ENCODE peak calls at places on chromosomes 1 and 21, in nine cellular contexts. H, L, W, B, E, Q, O, J and Y are unnamed samples.

GRCh38 chr1:188689542-188689941 is 1788.1 kb downstream of the BRINP3 start:
- DNase-seq in H (no peak), L (no peak), W (no peak), B (no peak), E (no peak), Q (no peak), O (no peak), J (no peak), Y (no peak)

GRCh38 chr1:196142111-196142510 is 466.1 kb downstream of the KCNT2 start:
- DNase-seq in H (no peak), L (no peak), W (no peak), B (no peak), E (no peak), Q (no peak), O (no peak), J (no peak), Y (no peak)

GRCh38 chr1:36737767-36738166 is 255.1 kb upstream of the CSF3R start:
- DNase-seq in H (no peak), L (peak), W (peak), B (peak), E (no peak), Q (no peak), O (no peak), J (no peak), Y (no peak)

GRCh38 chr1:201516511-201517127 is 9.7 kb upstream of the CSRP1 start:
- DNase-seq in H (no peak), L (no peak), W (no peak), B (no peak), E (no peak), Q (no peak), O (no peak), J (no peak), Y (no peak)

GRCh38 chr1:26597629-26598039 is 68.1 kb downstream of the RPS6KA1 start:
- DNase-seq in H (no peak), L (no peak), W (no peak), B (no peak), E (peak), Q (peak), O (no peak), J (no peak), Y (no peak)

GRCh38 chr1:6794164-6794563 is 8.9 kb downstream of the CAMTA1 start:
- DNase-seq in H (no peak), L (no peak), W (no peak), B (no peak), E (peak), Q (peak), O (no peak), J (no peak), Y (peak)

GRCh38 chr1:2912424-2912823 is 108.8 kb upstream of the ACTRT2 start:
- DNase-seq in H (no peak), L (no peak), W (no peak), B (no peak), E (no peak), Q (no peak), O (no peak), J (no peak), Y (no peak)

GRCh38 chr1:206719169-206719839 is 34.6 kb downstream of the MAPKAPK2 start:
- DNase-seq in H (no peak), L (no peak), W (peak), B (no peak), E (no peak), Q (no peak), O (no peak), J (no peak), Y (no peak)

GRCh38 chr1:88892146-88892877 is 945 bp upstream of the GTF2B start:
- DNase-seq in H (no peak), L (no peak), W (no peak), B (no peak), E (peak), Q (peak), O (no peak), J (peak), Y (no peak)

GRCh38 chr21:26845750-26846035 is 484 bp upstream of the ADAMTS1 start:
- DNase-seq in H (no peak), L (no peak), W (no peak), B (no peak), E (no peak), Q (no peak), O (no peak), J (no peak), Y (no peak)

GRCh38 chr21:26845066-26845749 is at the start of gene ADAMTS1:
- DNase-seq in H (peak), L (no peak), W (peak), B (peak), E (peak), Q (peak), O (peak), J (peak), Y (peak)

GRCh38 chr21:26847951-26848350 is 2.7 kb upstream of the ADAMTS1 start:
- DNase-seq in H (no peak), L (no peak), W (no peak), B (no peak), E (no peak), Q (no peak), O (no peak), J (no peak), Y (no peak)

GRCh38 chr21:26844258-26845065 is 747 bp downstream of the ADAMTS1 start:
- DNase-seq in H (no peak), L (no peak), W (peak), B (peak), E (peak), Q (no peak), O (peak), J (peak), Y (no peak)

DNA sequence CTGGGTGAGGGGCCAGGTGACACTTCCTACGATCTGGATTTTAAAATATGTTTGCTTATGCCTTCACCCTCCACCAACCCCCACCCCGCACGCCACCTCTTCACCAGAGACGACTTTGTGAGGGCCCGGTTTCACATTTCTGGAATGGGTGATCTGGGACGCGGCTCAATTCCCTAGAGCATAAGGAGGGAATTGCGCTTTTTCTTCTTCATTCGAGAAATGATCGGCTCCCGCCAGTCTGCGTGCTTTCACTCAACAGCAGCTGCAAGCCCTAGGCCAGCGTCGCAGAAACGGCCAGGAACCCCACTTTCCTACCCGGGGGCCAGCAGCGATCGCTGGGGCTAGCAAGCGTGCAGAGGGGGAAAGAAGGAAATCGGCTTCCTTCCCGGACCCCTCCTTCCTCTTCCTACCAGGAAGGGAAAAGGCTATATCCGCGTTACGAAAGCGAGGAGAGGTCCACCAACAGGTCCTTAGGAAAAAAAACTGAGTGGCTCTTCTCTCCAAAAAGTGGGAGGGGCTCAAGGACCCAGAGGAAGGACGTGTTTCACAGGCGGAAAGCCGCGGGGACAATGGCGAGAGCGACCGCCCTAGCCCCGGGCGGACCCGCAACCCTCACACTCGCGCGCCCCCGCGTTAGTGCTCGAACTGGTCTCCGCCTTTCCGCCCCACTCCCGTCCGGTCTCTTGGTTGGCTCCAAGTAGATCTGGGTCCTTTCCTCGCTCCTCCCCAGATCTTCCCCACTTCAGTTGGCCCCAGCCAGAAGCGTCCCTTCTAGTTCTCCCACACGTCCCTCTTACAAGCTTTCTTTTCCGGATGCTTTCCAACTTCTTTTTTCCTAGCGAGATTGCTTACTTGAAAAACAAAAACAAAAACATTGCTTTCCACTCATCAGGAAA is 1.1 kb upstream of the ADAMTS1 start:
- DNase-seq in H (peak), L (no peak), W (peak), B (peak), E (peak), Q (no peak), O (peak), J (peak), Y (no peak)
- H3K4me3 ChIP-seq in H (peak), L (no peak), W (peak), B (peak), E (peak), Q (peak), O (peak), J (peak), Y (peak)

GRCh38 chr21:42864286-42864685 is 15.1 kb downstream of the WDR4 start:
- DNase-seq in H (no peak), L (no peak), W (no peak), B (no peak), E (no peak), Q (no peak), O (peak), J (no peak), Y (no peak)
- H3K27ac ChIP-seq in H (no peak), L (no peak), W (no peak), B (no peak), E (no peak), Q (no peak), O (no peak), J (no peak), Y (no peak)

GRCh38 chr1:19390166-19390850 is 78.2 kb downstream of the SLC66A1 start:
- DNase-seq in H (no peak), L (no peak), W (no peak), B (no peak), E (no peak), Q (no peak), O (peak), J (no peak), Y (no peak)
- H3K4me3 ChIP-seq in H (no peak), L (no peak), W (peak), B (no peak), E (no peak), Q (no peak), O (peak), J (no peak), Y (peak)

GRCh38 chr1:42735056-42735455 is 5.0 kb downstream of the CLDN19 start:
- DNase-seq in H (no peak), L (no peak), W (no peak), B (no peak), E (no peak), Q (no peak), O (no peak), J (no peak), Y (no peak)

GRCh38 chr1:42737257-42737656 is 2.8 kb downstream of the CLDN19 start:
- DNase-seq in H (peak), L (no peak), W (no peak), B (no peak), E (no peak), Q (no peak), O (peak), J (peak), Y (no peak)

GRCh38 chr1:42735477-42736105 is 4.4 kb downstream of the CLDN19 start:
- DNase-seq in H (peak), L (no peak), W (no peak), B (no peak), E (no peak), Q (no peak), O (no peak), J (no peak), Y (no peak)

GRCh38 chr1:42736571-42737200 is 3.4 kb downstream of the CLDN19 start:
- DNase-seq in H (no peak), L (no peak), W (no peak), B (no peak), E (no peak), Q (no peak), O (no peak), J (no peak), Y (no peak)

DNA sequence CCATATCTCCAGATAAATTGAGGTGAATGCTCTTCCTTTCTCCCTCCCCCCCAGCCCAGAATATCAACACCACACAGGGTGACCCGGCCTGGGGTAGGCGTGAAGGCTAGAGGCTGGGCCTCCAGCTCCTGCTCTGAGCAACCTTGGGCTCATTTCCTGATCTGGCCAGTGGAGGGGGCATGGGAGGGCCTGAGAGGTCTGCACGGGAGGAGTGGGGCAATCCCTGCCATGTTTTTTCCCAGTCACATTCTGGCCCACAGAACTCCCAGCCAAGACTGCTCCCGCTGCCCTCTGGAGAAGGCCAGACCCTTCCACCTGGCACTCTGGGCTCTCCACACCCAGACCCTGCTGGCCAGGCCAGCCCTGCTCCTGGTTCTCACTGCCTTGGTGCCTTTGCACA is 3.9 kb downstream of the CLDN19 start:
- DNase-seq in H (peak), L (peak), W (no peak), B (no peak), E (peak), Q (peak), O (no peak), J (no peak), Y (no peak)
- H3K27ac ChIP-seq in H (peak), L (no peak), W (no peak), B (no peak), E (no peak), Q (no peak), O (no peak), J (no peak), Y (no peak)

GRCh38 chr1:198846506-198847010 is 207.7 kb downstream of the PTPRC start:
- DNase-seq in H (no peak), L (no peak), W (no peak), B (no peak), E (peak), Q (no peak), O (no peak), J (no peak), Y (no peak)

GRCh38 chr1:198849108-198849507 is 210.3 kb downstream of the PTPRC start:
- DNase-seq in H (no peak), L (peak), W (no peak), B (no peak), E (no peak), Q (no peak), O (no peak), J (no peak), Y (no peak)

GRCh38 chr1:198850196-198850595 is 211.4 kb downstream of the PTPRC start:
- DNase-seq in H (no peak), L (no peak), W (no peak), B (no peak), E (no peak), Q (no peak), O (no peak), J (no peak), Y (no peak)

GRCh38 chr1:198848649-198849048 is 209.8 kb downstream of the PTPRC start:
- DNase-seq in H (no peak), L (no peak), W (no peak), B (no peak), E (no peak), Q (no peak), O (no peak), J (no peak), Y (no peak)

GRCh38 chr1:198848206-198848605 is 209.4 kb downstream of the PTPRC start:
- DNase-seq in H (no peak), L (no peak), W (no peak), B (no peak), E (no peak), Q (no peak), O (no peak), J (no peak), Y (no peak)
- H3K4me3 ChIP-seq in H (no peak), L (peak), W (no peak), B (no peak), E (no peak), Q (no peak), O (no peak), J (no peak), Y (no peak)